ENCODE peak calls at places on chromosomes 3 and 15, in eight cellular contexts. U is cardiac muscle cell; B is activated CD8-positive, alpha-beta T cell treated with anti-CD3 and anti-CD28 coated beads for 36 hours; P is suprapubic skin; X is progenitor cell of endocrine pancreas; K is Panc1; E is sigmoid colon; A is cardiac fibroblast. R is an unnamed sample.

GRCh38 chr15:100129677-100130076 is 212.1 kb downstream of the ADAMTS17 start:
- DNase-seq in E (no peak), U (no peak), K (no peak), B (no peak), X (no peak), P (no peak), A (peak), R (no peak)

GRCh38 chr3:122993573-122993972 is 34.0 kb downstream of the SEMA5B start:
- DNase-seq in K (no peak), B (no peak), A (no peak), P (no peak), E (no peak), X (no peak), U (no peak), R (no peak)

GRCh38 chr3:14432996-14433572 is 30.7 kb downstream of the SLC6A6 start:
- DNase-seq in P (no peak), K (no peak), A (no peak), E (no peak), U (no peak), B (no peak), X (no peak), R (no peak)

GRCh38 chr3:131849640-131850039 is 185.2 kb downstream of the CPNE4 start:
- DNase-seq in E (no peak), A (no peak), B (no peak), P (no peak), K (no peak), U (no peak), X (no peak), R (no peak)

GRCh38 chr3:27632431-27633223 is 89.5 kb downstream of the EOMES start:
- DNase-seq in B (peak), A (peak), K (no peak), P (peak), U (peak), X (no peak), E (peak), R (peak)

GRCh38 chr15:59060348-59060747 is 44.6 kb upstream of the CCNB2 start:
- DNase-seq in B (no peak), X (no peak), E (no peak), P (no peak), U (no peak), A (no peak), K (no peak), R (no peak)

GRCh38 chr3:97576221-97576620 is 188.3 kb upstream of the ARL6 start:
- DNase-seq in A (no peak), P (no peak), B (no peak), X (no peak), K (no peak), U (no peak), E (no peak), R (no peak)

GRCh38 chr3:177753498-177754155 is 556.3 kb upstream of the TBL1XR1 start:
- DNase-seq in X (no peak), K (no peak), E (peak), A (peak), U (peak), B (no peak), P (no peak), R (no peak)

GRCh38 chr15:73078722-73079121 is 26.5 kb downstream of the NEO1 start:
- DNase-seq in P (no peak), U (peak), E (no peak), A (peak), K (no peak), X (no peak), B (no peak), R (no peak)

GRCh38 chr3:10292505-10293419 is at the start of gene GHRL:
- DNase-seq in X (no peak), E (no peak), K (no peak), B (no peak), U (peak), P (no peak), A (peak), R (peak)

GRCh38 chr3:152225176-152225575 is 43.6 kb upstream of the MBNL1 start:
- DNase-seq in B (no peak), E (no peak), U (no peak), P (no peak), A (no peak), X (no peak), K (no peak), R (no peak)

GRCh38 chr3:71087109-71088018 is 496.2 kb downstream of the FOXP1 start:
- DNase-seq in E (no peak), X (no peak), A (peak), U (peak), K (no peak), P (no peak), B (peak), R (peak)

GRCh38 chr15:27855137-27855536 is 244.0 kb downstream of the OCA2 start:
- DNase-seq in B (no peak), E (no peak), X (no peak), P (no peak), K (no peak), A (no peak), U (no peak), R (no peak)

GRCh38 chr3:5226783-5227182 is 39.3 kb downstream of the EDEM1 start:
- DNase-seq in P (no peak), A (peak), B (no peak), U (peak), K (no peak), X (no peak), E (no peak), R (peak)

GRCh38 chr3:45688194-45688881 is 858 bp upstream of the SACM1L start:
- DNase-seq in U (peak), K (no peak), A (no peak), P (no peak), B (peak), E (no peak), X (peak), R (peak)

GRCh38 chr3:192899540-192899982 is 18.1 kb downstream of the MB21D2 start:
- DNase-seq in P (no peak), U (peak), E (no peak), B (peak), K (no peak), X (no peak), A (peak), R (no peak)

GRCh38 chr3:152969557-152970300 is 134.8 kb downstream of the P2RY1 start:
- DNase-seq in A (peak), K (peak), U (peak), X (no peak), P (no peak), B (no peak), E (no peak), R (no peak)

GRCh38 chr3:72661115-72661457 is 187.2 kb downstream of the SHQ1 start:
- DNase-seq in K (no peak), B (no peak), A (peak), U (peak), P (peak), E (peak), X (no peak), R (no peak)

GRCh38 chr3:158452324-158452723 is 118.7 kb upstream of the MLF1 start:
- DNase-seq in U (no peak), E (no peak), K (no peak), P (no peak), A (peak), B (no peak), X (no peak), R (no peak)

GRCh38 chr3:133588035-133588434 is 14.5 kb downstream of the CDV3 start:
- DNase-seq in P (no peak), B (no peak), K (no peak), E (no peak), X (no peak), A (no peak), U (no peak), R (no peak)

GRCh38 chr3:25592510-25592968 is 72.2 kb downstream of the TOP2B start:
- DNase-seq in P (no peak), B (peak), U (peak), X (no peak), A (peak), E (peak), K (no peak), R (no peak)

GRCh38 chr3:10945683-10946287 is 46.8 kb upstream of the SLC6A1 start:
- DNase-seq in A (peak), B (peak), U (peak), E (peak), X (peak), P (no peak), K (no peak), R (peak)

GRCh38 chr15:57323806-57324589 is 52.3 kb upstream of the CGNL1 start:
- DNase-seq in B (peak), U (no peak), A (no peak), X (no peak), K (no peak), E (no peak), P (no peak), R (no peak)

GRCh38 chr15:90266061-90266431 is 574 bp downstream of the NGRN start:
- DNase-seq in U (peak), A (peak), E (peak), X (no peak), B (peak), K (peak), P (no peak), R (peak)

GRCh38 chr3:171553085-171553484 is 92.9 kb upstream of the TNIK start:
- DNase-seq in B (no peak), P (no peak), U (no peak), X (no peak), E (no peak), K (no peak), A (no peak), R (no peak)

DNA sequence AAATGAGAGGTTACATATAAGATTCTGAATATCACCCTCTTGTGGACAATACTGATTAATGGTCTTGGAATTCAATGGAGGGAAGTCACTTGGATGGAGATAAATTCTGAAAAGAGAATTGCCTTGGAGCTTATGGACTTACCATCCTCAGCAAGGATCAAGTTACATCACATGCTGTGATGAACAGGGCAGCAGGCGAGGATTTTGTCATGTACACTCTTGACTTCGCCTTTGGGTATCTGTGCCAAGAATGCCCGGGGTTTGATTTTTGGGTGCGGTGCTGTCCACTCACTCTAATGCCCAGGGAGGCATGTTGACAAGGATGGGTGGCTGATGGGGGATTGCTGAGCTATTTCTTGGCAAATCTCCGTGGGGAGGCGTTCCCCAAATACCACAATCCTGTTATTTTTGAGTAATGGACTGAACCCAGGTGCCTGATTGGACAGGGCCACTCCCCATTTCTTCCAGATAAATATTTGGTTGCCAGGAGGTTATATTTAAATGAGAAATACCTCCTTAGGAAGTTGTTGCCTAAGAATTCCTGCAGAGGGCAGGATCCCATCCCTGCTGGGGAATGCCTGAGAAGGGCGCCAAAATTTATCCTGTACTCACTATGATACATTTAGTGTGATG is 96.3 kb downstream of the TPRG1 start:
- DNase-seq in K (no peak), B (no peak), P (no peak), U (peak), X (no peak), A (peak), E (no peak), R (no peak)
- TF ChIP-seq CTCF in K (peak), B (no peak), P (peak), U (peak), X (peak), A (peak), E (no peak), R (no peak)

GRCh38 chr3:81005992-81006391 is 755.5 kb downstream of the GBE1 start:
- DNase-seq in U (no peak), A (no peak), P (no peak), X (no peak), B (no peak), K (no peak), E (no peak), R (no peak)
- TF ChIP-seq CTCF in U (no peak), A (no peak), P (no peak), X (peak), B (no peak), K (no peak), E (no peak), R (no peak)

GRCh38 chr3:75001330-75001729 is 386.9 kb upstream of the CNTN3 start:
- DNase-seq in A (peak), X (no peak), B (no peak), P (no peak), U (peak), E (no peak), K (no peak), R (no peak)
- TF ChIP-seq CTCF in A (no peak), X (peak), B (peak), P (no peak), U (peak), E (no peak), K (no peak), R (peak)

GRCh38 chr3:47412842-47413520 is 32.2 kb downstream of the PTPN23 start:
- DNase-seq in A (no peak), P (no peak), U (no peak), K (no peak), E (no peak), X (no peak), B (no peak), R (peak)
- TF ChIP-seq CTCF in A (peak), P (no peak), U (peak), K (no peak), E (no peak), X (no peak), B (no peak), R (peak)

GRCh38 chr3:113285741-113286140 is 74.4 kb downstream of the BOC start:
- DNase-seq in A (no peak), B (no peak), K (no peak), E (no peak), X (no peak), U (no peak), P (no peak), R (no peak)

GRCh38 chr3:113285226-113285625 is 73.9 kb downstream of the BOC start:
- DNase-seq in U (no peak), A (no peak), X (no peak), P (no peak), B (no peak), K (no peak), E (no peak), R (no peak)

GRCh38 chr3:113287111-113287817 is 75.9 kb downstream of the BOC start:
- DNase-seq in A (peak), E (no peak), P (no peak), X (no peak), B (no peak), U (peak), K (peak), R (peak)

GRCh38 chr3:113286524-113286923 is 75.2 kb downstream of the BOC start:
- DNase-seq in E (no peak), P (no peak), B (no peak), A (no peak), K (no peak), U (no peak), X (no peak), R (no peak)

DNA sequence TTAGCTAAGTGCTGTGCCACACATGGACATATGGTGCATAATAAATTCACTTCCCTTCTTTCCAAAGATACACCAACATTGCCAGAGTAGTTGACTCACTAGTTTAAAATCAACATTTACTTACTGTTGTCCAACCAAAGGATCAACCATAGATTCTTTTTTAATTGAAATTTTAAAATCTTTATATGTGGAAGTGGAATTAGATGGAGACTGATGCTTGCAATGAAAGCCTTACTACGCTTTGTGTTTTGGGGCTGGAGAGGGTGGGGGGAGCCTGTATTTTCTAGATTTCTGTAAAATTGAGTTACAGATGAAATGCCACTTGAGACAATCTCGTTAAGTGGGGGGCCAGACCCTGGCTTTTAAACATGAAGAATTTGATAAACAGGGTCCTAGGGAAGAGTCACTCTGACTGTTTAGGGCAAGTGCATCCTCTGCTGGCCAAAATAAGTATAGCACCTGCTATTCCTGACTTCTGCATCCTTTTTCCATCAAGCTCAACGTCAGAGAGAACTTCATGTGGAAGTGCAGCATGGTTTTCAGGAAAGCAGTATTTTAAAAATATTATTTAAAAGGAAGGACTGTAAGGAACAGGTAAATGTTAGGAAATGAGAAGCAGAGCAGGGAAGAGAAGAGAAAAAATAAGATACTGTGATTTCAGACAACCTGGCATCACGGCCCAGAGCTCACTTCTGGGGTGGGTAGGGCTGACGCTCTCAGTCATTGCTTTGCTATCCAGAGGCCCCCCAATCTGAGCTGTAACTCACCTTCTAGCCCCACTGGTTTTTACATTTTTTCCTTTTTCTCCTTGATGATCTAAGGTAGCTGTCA is 76.7 kb downstream of the BOC start:
- DNase-seq in E (peak), A (peak), U (peak), X (peak), K (peak), P (no peak), B (peak), R (peak)
- TF ChIP-seq CTCF in E (peak), A (peak), U (peak), X (peak), K (peak), P (peak), B (peak), R (peak)

DNA sequence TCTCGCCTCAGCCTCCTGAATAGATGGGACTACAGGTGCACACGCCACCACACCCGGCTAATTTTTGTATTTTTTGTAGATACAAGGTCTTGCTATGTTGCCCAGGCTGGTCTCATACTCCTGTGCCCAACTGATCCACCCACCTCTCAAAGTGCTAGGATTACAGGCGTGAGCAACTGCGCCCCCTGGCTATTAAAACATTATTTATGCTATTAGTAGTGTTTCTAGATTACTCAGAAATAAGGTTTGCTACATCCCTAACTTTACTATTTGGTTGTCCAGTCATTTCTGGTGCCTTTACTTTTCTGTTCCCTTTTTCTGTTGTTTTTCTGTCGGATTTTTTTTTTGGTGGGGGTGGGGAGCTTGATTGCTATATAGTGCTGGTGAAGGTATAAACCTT is 393.6 kb upstream of the TPM1 start:
- DNase-seq in P (no peak), E (no peak), K (no peak), A (peak), X (no peak), B (no peak), U (peak), R (peak)
- TF ChIP-seq CTCF in P (no peak), E (no peak), K (peak), A (peak), X (no peak), B (no peak), U (peak), R (peak)

DNA sequence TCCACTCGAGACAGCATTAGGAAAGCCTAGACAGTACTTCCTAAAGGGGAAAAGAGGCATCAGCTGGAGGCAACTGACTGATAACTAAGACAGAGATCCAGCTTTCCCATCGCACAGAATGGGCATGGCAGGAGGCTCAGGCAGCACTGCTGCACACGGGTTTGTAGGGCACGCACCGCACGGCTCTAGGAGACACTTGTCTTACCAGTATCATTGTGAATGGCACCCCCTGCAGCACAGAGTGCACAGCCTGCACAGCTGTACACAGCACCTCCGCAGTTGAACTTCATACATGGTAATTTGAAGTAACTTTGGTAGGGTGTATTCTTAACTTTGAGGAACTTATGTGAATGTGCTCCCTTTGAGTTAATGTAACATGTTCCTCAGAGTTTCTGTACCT is 281.6 kb downstream of the PLCL2 start:
- DNase-seq in E (no peak), A (no peak), U (no peak), X (no peak), K (no peak), P (no peak), B (peak), R (no peak)
- TF ChIP-seq CTCF in E (no peak), A (no peak), U (no peak), X (no peak), K (no peak), P (no peak), B (no peak), R (peak)

DNA sequence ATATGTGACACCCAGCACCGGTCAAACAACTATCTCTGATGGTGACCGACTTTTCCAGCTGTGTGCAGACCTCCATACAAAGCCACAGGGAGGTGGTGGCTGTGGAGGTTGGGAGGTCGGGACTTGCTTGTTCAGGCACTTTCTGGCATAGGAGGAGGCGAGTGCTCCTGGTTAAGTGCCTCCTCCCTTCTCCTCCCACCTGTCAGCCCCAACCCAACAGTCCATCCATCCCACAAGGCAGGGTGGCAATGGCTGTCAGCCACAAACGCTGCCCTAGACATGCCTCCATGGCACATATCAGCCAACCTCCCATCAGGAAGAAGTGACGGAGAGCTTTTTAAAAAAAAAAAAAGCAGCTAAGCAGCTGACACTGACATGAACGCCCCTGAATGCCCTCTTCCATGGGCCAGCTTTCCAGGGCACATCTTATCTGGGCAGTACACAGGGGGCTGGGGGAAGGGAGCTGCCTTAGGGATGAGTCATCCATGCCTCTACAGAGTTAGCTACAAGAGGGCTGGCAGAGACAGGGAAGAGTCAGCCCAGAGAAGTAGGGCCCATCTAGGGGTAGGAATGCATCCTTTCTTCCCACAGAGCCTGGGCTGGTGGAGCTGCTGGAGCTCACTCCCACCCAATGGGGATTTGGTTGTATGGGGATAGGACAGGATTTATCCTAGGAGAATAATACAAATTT is 41.2 kb downstream of the CCDC12 start:
- DNase-seq in B (no peak), X (no peak), K (peak), E (peak), U (peak), A (peak), P (no peak), R (no peak)
- TF ChIP-seq CTCF in B (no peak), X (peak), K (no peak), E (peak), U (peak), A (peak), P (peak), R (no peak)

DNA sequence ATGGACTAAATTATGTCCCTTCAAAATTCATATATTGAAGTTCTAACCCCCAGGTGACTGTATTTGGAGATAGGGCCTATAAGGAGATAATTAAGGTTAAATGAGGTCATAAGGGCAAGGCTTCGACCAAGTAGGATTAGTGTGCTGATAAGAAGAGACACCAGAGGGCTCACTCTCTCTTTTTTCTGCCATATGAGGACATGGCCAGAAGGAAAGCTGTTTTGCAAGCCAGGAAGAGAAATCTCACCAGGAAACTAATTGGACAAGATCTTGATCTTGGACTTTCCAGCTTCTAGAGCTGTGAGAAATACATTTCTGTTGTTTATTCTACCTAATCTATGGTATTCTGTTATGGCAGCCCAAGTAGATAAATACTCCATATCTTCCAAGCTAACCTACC is 503.6 kb upstream of the NAALADL2 start:
- DNase-seq in E (no peak), A (peak), X (no peak), K (no peak), U (peak), B (no peak), P (no peak), R (no peak)
- TF ChIP-seq CTCF in E (no peak), A (peak), X (no peak), K (peak), U (peak), B (no peak), P (no peak), R (peak)

R was measured in GM13977.